ENCODE peak calls at places on chromosomes 6 and 20, in eight cellular contexts. V is IMR-90, S is HFF-Myc, K is heart left ventricle, N is colonic mucosa, E is Caco-2, T is psoas muscle, Z is stomach. D is an unnamed sample.
A peak's percentile ranks its signal among the peaks of the same experiment; 100 is the strongest.

GRCh38 chr20:36181934-36182603 is 27.5 kb downstream of the EPB41L1 start:
- DNase-seq in V (peak; percentile 87), S (no peak), K (no peak), N (no peak), E (no peak), T (no peak), Z (no peak), D (peak; percentile 21)

GRCh38 chr20:24685736-24686135 is 216.3 kb downstream of the SYNDIG1 start:
- DNase-seq in V (no peak), S (no peak), K (no peak), N (no peak), E (no peak), T (no peak), Z (no peak), D (no peak)

GRCh38 chr6:139152088-139152891 is 17.4 kb downstream of the HECA start:
- DNase-seq in V (peak; percentile 84), S (no peak), K (no peak), N (no peak), E (no peak), T (no peak), Z (no peak), D (peak; percentile 52)

GRCh38 chr6:118536478-118536877 is 11.6 kb upstream of the PLN start:
- DNase-seq in V (no peak), S (no peak), K (no peak), N (no peak), E (no peak), T (no peak), Z (no peak), D (no peak)

GRCh38 chr6:20572940-20573339 is 38.7 kb downstream of the CDKAL1 start:
- DNase-seq in V (peak; percentile 63), S (no peak), K (no peak), N (no peak), E (no peak), T (no peak), Z (no peak), D (no peak)

GRCh38 chr6:53639520-53639919 is 26.0 kb downstream of the KLHL31 start:
- DNase-seq in V (no peak), S (no peak), K (no peak), N (no peak), E (no peak), T (no peak), Z (no peak), D (no peak)

GRCh38 chr6:101614774-101615173 is 221.3 kb downstream of the GRIK2 start:
- DNase-seq in V (peak; percentile 87), S (no peak), K (no peak), N (no peak), E (no peak), T (no peak), Z (no peak), D (peak; percentile 11)

GRCh38 chr6:17066610-17067009 is 35.2 kb upstream of the STMND1 start:
- DNase-seq in V (peak; percentile 16), S (no peak), K (no peak), N (no peak), E (no peak), T (no peak), Z (no peak), D (no peak)

GRCh38 chr20:8547035-8547649 is 415.1 kb downstream of the PLCB1 start:
- DNase-seq in V (no peak), S (no peak), K (no peak), N (no peak), E (no peak), T (no peak), Z (no peak), D (no peak)

GRCh38 chr20:58700121-58700780 is 7.7 kb downstream of the NPEPL1 start:
- DNase-seq in V (peak; percentile 78), S (no peak), K (peak; percentile 3), N (no peak), E (no peak), T (no peak), Z (no peak), D (peak; percentile 6)

GRCh38 chr6:96116674-96117073 is 100.9 kb downstream of the FUT9 start:
- DNase-seq in V (no peak), S (no peak), K (no peak), N (no peak), E (no peak), T (no peak), Z (no peak), D (no peak)

GRCh38 chr20:15784020-15784419 is 789.2 kb downstream of the KIF16B start:
- DNase-seq in V (no peak), S (no peak), K (no peak), N (no peak), E (no peak), T (no peak), Z (no peak), D (no peak)

GRCh38 chr20:8829232-8829631 is 239.7 kb upstream of the PLCB4 start:
- DNase-seq in V (no peak), S (no peak), K (no peak), N (no peak), E (no peak), T (no peak), Z (no peak), D (no peak)

GRCh38 chr6:65650086-65650485 is 56.9 kb downstream of the EYS start:
- DNase-seq in V (no peak), S (no peak), K (no peak), N (no peak), E (no peak), T (no peak), Z (no peak), D (no peak)

GRCh38 chr20:24768977-24769675 is 179.9 kb upstream of the CST7 start:
- DNase-seq in V (no peak), S (no peak), K (no peak), N (no peak), E (peak; percentile 17), T (no peak), Z (peak; percentile 20), D (no peak)

GRCh38 chr20:59525500-59526241 is 78.7 kb upstream of the PHACTR3 start:
- DNase-seq in V (peak; percentile 13), S (peak; percentile 21), K (peak; percentile 63), N (peak; percentile 54), E (peak; percentile 86), T (peak; percentile 40), Z (peak; percentile 58), D (no peak)

GRCh38 chr6:40789143-40789764 is 202.1 kb upstream of the LRFN2 start:
- DNase-seq in V (no peak), S (no peak), K (no peak), N (no peak), E (no peak), T (no peak), Z (no peak), D (no peak)

GRCh38 chr20:51529027-51529749 is 13.3 kb downstream of the NFATC2 start:
- DNase-seq in V (peak; percentile 74), S (no peak), K (no peak), N (no peak), E (peak; percentile 86), T (no peak), Z (no peak), D (no peak)
- H3K4me3 ChIP-seq in V (peak overlapping the region; percentile 1), S (no peak overlapping the region), K (no peak overlapping the region), N (no peak overlapping the region), E (peak overlapping the region; percentile 6), T (no peak overlapping the region), Z (peak overlapping the region; percentile 1), D (peak overlapping the region; percentile 42)

DNA sequence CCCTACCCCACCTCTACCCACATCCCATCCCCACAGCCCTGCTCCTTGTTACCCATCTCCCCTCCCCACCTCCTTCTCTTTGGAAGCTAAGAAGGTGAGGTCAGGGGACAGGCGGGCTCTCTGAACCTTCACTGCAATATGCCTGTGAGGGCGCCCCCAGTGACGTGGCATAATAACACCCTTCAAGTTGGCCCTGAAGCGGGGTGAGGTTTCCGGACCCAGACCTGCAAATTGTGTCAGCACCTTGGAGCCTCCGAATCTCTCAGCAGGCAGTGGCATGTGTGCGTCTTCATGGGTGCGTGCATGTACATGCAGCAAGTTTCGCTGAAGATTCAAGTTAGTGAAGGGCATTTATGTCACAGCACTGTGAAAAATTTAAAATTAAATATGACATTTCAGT is 114.6 kb downstream of the SOBP start:
- DNase-seq in V (no peak), S (no peak), K (no peak), N (no peak), E (no peak), T (no peak), Z (no peak), D (no peak)
- TF ChIP-seq CTCF in V (no peak), S (no peak), K (no peak), N (no peak), E (no peak), T (no peak), Z (no peak), D (no peak)

GRCh38 chr6:156440688-156441087 is 336.5 kb upstream of the ARID1B start:
- DNase-seq in V (no peak), S (no peak), K (no peak), N (no peak), E (no peak), T (no peak), Z (no peak), D (no peak)

GRCh38 chr6:156434795-156435190 is 342.4 kb upstream of the ARID1B start:
- DNase-seq in V (no peak), S (no peak), K (no peak), N (no peak), E (no peak), T (no peak), Z (no peak), D (no peak)

GRCh38 chr6:156438519-156438918 is 338.7 kb upstream of the ARID1B start:
- DNase-seq in V (no peak), S (no peak), K (no peak), N (no peak), E (no peak), T (no peak), Z (no peak), D (no peak)

GRCh38 chr6:156434049-156434794 is 343.0 kb upstream of the ARID1B start:
- DNase-seq in V (no peak), S (no peak), K (no peak), N (no peak), E (no peak), T (no peak), Z (no peak), D (no peak)

GRCh38 chr6:156437084-156437879 is 339.9 kb upstream of the ARID1B start:
- DNase-seq in V (no peak), S (no peak), K (no peak), N (peak; percentile 45), E (no peak), T (no peak), Z (no peak), D (no peak)
- H3K4me3 ChIP-seq in V (no peak overlapping the region), S (no peak overlapping the region), K (no peak overlapping the region), N (no peak overlapping the region), E (no peak overlapping the region), T (no peak overlapping the region), Z (no peak overlapping the region), D (peak overlapping the region; percentile 31)

DNA sequence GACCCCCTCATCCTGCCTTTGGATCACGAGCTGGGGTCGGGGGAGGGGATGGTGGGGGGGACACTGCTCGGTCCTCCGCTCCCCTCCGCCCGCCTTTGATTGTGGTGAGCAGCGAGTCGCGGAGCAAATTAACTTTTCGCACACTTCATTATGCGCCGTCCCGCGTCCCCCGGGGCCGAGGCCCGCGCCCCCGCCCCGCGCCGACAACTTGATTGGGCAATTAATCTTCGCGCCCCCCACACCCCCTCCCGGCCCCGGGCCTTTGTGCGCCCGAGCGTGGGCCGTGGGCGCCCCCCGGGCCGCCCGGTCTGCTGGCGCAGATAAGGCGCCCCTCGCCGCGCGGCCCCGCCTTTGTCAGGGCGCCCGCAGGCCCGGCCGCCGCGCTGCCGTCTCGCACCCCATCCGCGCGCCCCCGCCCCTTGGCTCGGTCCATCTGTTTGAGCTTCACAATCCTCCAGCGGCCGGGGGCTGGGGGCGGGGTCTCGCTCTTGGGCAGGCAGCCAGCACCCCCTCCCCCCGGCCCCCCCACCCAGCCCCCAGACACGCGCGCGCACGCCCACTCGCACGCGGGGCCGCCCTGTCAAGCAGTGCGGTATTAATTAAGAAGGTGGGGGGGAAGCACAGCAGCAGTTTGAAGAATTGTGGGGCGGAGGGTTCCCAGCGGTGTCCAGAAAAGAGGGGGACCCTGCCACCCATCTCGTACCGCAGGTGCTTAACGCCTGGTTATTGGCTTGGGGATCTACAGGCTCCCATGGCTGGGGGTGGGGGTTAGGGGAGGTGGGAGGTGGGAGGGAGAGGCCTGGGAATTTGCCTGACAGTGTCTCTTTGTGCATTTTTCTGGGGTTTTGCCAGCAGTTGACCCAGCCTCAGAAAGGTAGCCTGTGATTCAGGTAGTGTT is 34.5 kb upstream of the SCRT2 start:
- DNase-seq in V (no peak), S (no peak), K (no peak), N (no peak), E (no peak), T (no peak), Z (peak; percentile 20), D (no peak)
- TF ChIP-seq CTCF in V (no peak), S (no peak), K (no peak), N (no peak), E (no peak), T (no peak), Z (no peak), D (no peak)

D was measured in AG04450.